ENCODE peak calls at places on chromosomes 16 and 17, in nine cellular contexts. H, U, Y, F, B, M, V, T and X are unnamed samples.

GRCh38 chr17:17841620-17842025 is 4.8 kb upstream of the SREBF1 start:
- DNase-seq in H (no peak), U (peak), Y (no peak), F (peak), B (no peak), M (no peak), V (no peak), T (no peak), X (peak)

GRCh38 chr17:81094744-81095607 is 60.0 kb downstream of the BAIAP2 start:
- DNase-seq in H (no peak), U (peak), Y (peak), F (peak), B (peak), M (peak), V (peak), T (no peak), X (no peak)

GRCh38 chr16:27766166-27766925 is 216.4 kb downstream of the KATNIP start:
- DNase-seq in H (no peak), U (no peak), Y (peak), F (no peak), B (no peak), M (no peak), V (no peak), T (no peak), X (no peak)

GRCh38 chr17:65586899-65587298 is 25.5 kb upstream of the AXIN2 start:
- DNase-seq in H (no peak), U (no peak), Y (no peak), F (no peak), B (no peak), M (no peak), V (no peak), T (no peak), X (no peak)

GRCh38 chr16:56830669-56831068 is 34.3 kb upstream of the SLC12A3 start:
- DNase-seq in H (no peak), U (no peak), Y (no peak), F (no peak), B (no peak), M (no peak), V (no peak), T (no peak), X (no peak)

GRCh38 chr16:56589141-56590039 is at the start of gene MT3:
- DNase-seq in H (no peak), U (no peak), Y (peak), F (peak), B (no peak), M (no peak), V (no peak), T (no peak), X (no peak)

GRCh38 chr17:4939554-4939803 is 367 bp downstream of the SLC25A11 start:
- DNase-seq in H (no peak), U (no peak), Y (peak), F (no peak), B (no peak), M (peak), V (no peak), T (no peak), X (peak)

GRCh38 chr16:88772871-88773811 is 11.9 kb downstream of the PIEZO1 start:
- DNase-seq in H (no peak), U (no peak), Y (peak), F (peak), B (peak), M (no peak), V (peak), T (no peak), X (peak)

GRCh38 chr16:65890203-65890602 is 476.3 kb upstream of the CDH5 start:
- DNase-seq in H (no peak), U (no peak), Y (no peak), F (no peak), B (no peak), M (no peak), V (no peak), T (no peak), X (no peak)

GRCh38 chr16:80910434-80910833 is 96.3 kb downstream of the CMC2 start:
- DNase-seq in H (no peak), U (no peak), Y (no peak), F (no peak), B (no peak), M (no peak), V (no peak), T (no peak), X (no peak)

GRCh38 chr17:75524971-75525805 is at the start of gene LLGL2:
- DNase-seq in H (peak), U (peak), Y (peak), F (peak), B (no peak), M (peak), V (peak), T (peak), X (peak)

GRCh38 chr16:83473109-83473508 is 334.7 kb upstream of the HSBP1 start:
- DNase-seq in H (no peak), U (no peak), Y (no peak), F (no peak), B (no peak), M (no peak), V (peak), T (no peak), X (no peak)

GRCh38 chr16:2527071-2527783 is 4.0 kb downstream of the CEMP1 start:
- DNase-seq in H (no peak), U (no peak), Y (no peak), F (no peak), B (peak), M (no peak), V (no peak), T (no peak), X (no peak)

GRCh38 chr16:77212736-77213541 is 13.7 kb downstream of the SYCE1L start:
- DNase-seq in H (peak), U (peak), Y (peak), F (peak), B (no peak), M (peak), V (peak), T (peak), X (peak)

GRCh38 chr17:37671028-37671812 is 28.0 kb upstream of the DDX52 start:
- DNase-seq in H (no peak), U (no peak), Y (no peak), F (no peak), B (no peak), M (no peak), V (no peak), T (no peak), X (no peak)

GRCh38 chr16:57801098-57801855 is 1.0 kb downstream of the KIFC3 start:
- DNase-seq in H (no peak), U (no peak), Y (no peak), F (peak), B (no peak), M (no peak), V (peak), T (no peak), X (no peak)

GRCh38 chr17:4617090-4617489 is 24.4 kb downstream of the ALOX15 start:
- DNase-seq in H (no peak), U (no peak), Y (no peak), F (no peak), B (no peak), M (no peak), V (no peak), T (no peak), X (no peak)

GRCh38 chr16:70750893-70751467 is 50.0 kb downstream of the VAC14 start:
- DNase-seq in H (no peak), U (peak), Y (no peak), F (peak), B (no peak), M (peak), V (peak), T (no peak), X (peak)

GRCh38 chr17:5838661-5839300 is 231.4 kb upstream of the WSCD1 start:
- DNase-seq in H (no peak), U (no peak), Y (no peak), F (no peak), B (no peak), M (peak), V (no peak), T (no peak), X (no peak)

GRCh38 chr17:78538033-78538776 is 39.0 kb downstream of the DNAH17 start:
- DNase-seq in H (no peak), U (no peak), Y (no peak), F (no peak), B (no peak), M (no peak), V (peak), T (peak), X (no peak)

GRCh38 chr17:65588194-65588808 is 26.9 kb upstream of the AXIN2 start:
- DNase-seq in H (no peak), U (peak), Y (no peak), F (no peak), B (no peak), M (no peak), V (no peak), T (no peak), X (peak)

GRCh38 chr16:89999831-90000574 is 19.3 kb downstream of the DBNDD1 start:
- DNase-seq in H (no peak), U (no peak), Y (no peak), F (peak), B (no peak), M (no peak), V (no peak), T (no peak), X (no peak)

GRCh38 chr17:69729937-69730336 is 315.4 kb downstream of the MAP2K6 start:
- DNase-seq in H (no peak), U (no peak), Y (no peak), F (no peak), B (no peak), M (no peak), V (no peak), T (no peak), X (no peak)

GRCh38 chr17:15262291-15263205 is 2.6 kb downstream of the PMP22 start:
- DNase-seq in H (no peak), U (peak), Y (peak), F (peak), B (peak), M (peak), V (peak), T (peak), X (peak)
- TF ChIP-seq CTCF in H (no peak), U (no peak), Y (no peak), F (no peak), B (no peak), M (no peak), V (peak), T (no peak), X (peak)

GRCh38 chr17:1715803-1716075 is 5.6 kb upstream of the TLCD2 start:
- DNase-seq in H (no peak), U (no peak), Y (no peak), F (no peak), B (no peak), M (no peak), V (no peak), T (peak), X (no peak)
- TF ChIP-seq CTCF in H (no peak), U (no peak), Y (no peak), F (no peak), B (no peak), M (no peak), V (no peak), T (no peak), X (no peak)

GRCh38 chr17:77097772-77098171 is 43.0 kb upstream of the SEC14L1 start:
- DNase-seq in H (no peak), U (no peak), Y (no peak), F (no peak), B (no peak), M (no peak), V (no peak), T (no peak), X (no peak)

GRCh38 chr17:77098884-77099545 is 41.8 kb upstream of the SEC14L1 start:
- DNase-seq in H (no peak), U (peak), Y (no peak), F (no peak), B (no peak), M (no peak), V (peak), T (no peak), X (no peak)

GRCh38 chr17:77100009-77100408 is 40.8 kb upstream of the SEC14L1 start:
- DNase-seq in H (no peak), U (peak), Y (no peak), F (peak), B (peak), M (no peak), V (no peak), T (no peak), X (peak)

GRCh38 chr17:77095461-77095860 is 45.3 kb upstream of the SEC14L1 start:
- DNase-seq in H (peak), U (no peak), Y (no peak), F (no peak), B (no peak), M (no peak), V (no peak), T (no peak), X (no peak)

DNA sequence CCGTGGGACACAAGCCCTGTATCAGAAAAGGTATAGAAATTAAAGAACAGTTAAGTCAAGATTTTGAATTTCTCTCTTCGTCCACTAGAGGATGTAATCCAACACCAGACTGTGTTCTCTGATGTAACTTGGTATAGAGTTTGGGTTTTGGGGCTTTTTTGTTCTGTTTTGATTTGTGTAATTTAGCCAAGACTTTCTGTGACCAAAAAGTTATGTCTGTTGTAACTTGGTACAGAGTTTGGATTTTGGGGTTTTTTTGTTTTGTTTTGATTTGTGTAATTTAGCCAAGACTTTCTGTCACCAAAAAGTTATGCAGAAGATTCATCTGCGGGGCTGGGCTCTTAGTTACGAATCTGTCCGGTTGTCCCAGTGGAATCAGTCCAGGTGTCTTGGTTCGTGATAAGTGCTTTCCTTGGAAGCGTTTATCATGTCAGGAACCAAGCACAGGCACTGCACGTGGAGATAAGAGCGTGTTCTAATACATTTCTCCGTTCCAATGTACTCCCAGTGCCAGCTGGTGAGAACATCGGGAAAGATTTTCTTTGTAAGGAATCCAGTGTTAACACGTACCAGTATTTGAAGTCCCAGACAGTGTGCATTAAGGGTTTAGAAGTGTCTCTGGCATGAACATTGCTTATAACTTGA is 44.1 kb upstream of the SEC14L1 start:
- DNase-seq in H (peak), U (no peak), Y (no peak), F (no peak), B (no peak), M (no peak), V (peak), T (peak), X (no peak)
- TF ChIP-seq CTCF in H (peak), U (peak), Y (peak), F (peak), B (peak), M (peak), V (peak), T (peak), X (peak)

GRCh38 chr17:60600490-60601431 is 768 bp downstream of the PPM1D start:
- DNase-seq in H (peak), U (peak), Y (peak), F (peak), B (peak), M (peak), V (peak), T (peak), X (peak)
- TF ChIP-seq CTCF in H (peak), U (peak), Y (peak), F (peak), B (peak), M (peak), V (peak), T (peak), X (peak)

DNA sequence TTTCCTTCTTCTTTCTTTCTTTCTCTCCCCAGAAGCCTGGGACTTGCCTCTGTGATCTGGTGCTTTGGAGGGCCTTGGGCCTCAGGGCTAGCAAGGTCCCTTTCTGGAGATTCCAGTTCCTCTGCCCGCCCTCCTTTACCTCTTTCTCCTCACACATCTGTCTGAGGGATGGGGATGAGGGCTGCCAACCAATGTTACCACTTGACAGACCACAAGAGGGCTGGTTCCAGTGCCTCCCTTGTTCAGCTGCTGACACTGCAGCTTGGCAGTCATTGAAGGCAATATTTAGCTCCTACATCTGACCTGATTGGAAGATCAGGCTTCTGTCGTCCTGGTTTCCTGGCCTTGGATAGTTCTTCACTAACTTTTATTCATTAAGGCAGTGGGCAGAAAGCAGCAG is 3.6 kb upstream of the ZNF652 start:
- DNase-seq in H (peak), U (no peak), Y (no peak), F (no peak), B (no peak), M (peak), V (no peak), T (no peak), X (no peak)
- TF ChIP-seq CTCF in H (peak), U (no peak), Y (no peak), F (no peak), B (no peak), M (no peak), V (no peak), T (no peak), X (peak)